ENCODE peak calls at places on chromosomes 13 and 19, in ten cellular contexts. N is uterus, V is K562, O is body of pancreas, K is RWPE1, B is GM12864, P is heart right ventricle, T is keratinocyte, H is AG10803, W is psoas muscle. E is an unnamed sample.

GRCh38 chr19:18588611-18589379 is at the start of gene REX1BD:
- DNase-seq in N (peak), V (peak), O (peak), K (peak), B (peak), P (peak), T (no peak), H (peak), W (peak), E (peak)

GRCh38 chr19:11737964-11738745 is 591 bp downstream of the ZNF823 start:
- DNase-seq in N (peak), V (peak), O (peak), K (no peak), B (no peak), P (peak), T (no peak), H (peak), W (peak), E (peak)

GRCh38 chr13:110173247-110173818 is 133.6 kb downstream of the COL4A1 start:
- DNase-seq in N (no peak), V (no peak), O (no peak), K (peak), B (no peak), P (no peak), T (no peak), H (no peak), W (no peak), E (peak)

GRCh38 chr19:1651061-1651547 is 1.3 kb downstream of the TCF3 start:
- DNase-seq in N (no peak), V (no peak), O (no peak), K (peak), B (peak), P (no peak), T (no peak), H (peak), W (no peak), E (no peak)

GRCh38 chr13:20658451-20658850 is 45.0 kb upstream of the IL17D start:
- DNase-seq in N (no peak), V (no peak), O (no peak), K (no peak), B (no peak), P (no peak), T (no peak), H (no peak), W (no peak), E (no peak)

GRCh38 chr13:49690133-49690989 is 925 bp downstream of the EBPL start:
- DNase-seq in N (peak), V (peak), O (peak), K (no peak), B (no peak), P (no peak), T (no peak), H (no peak), W (no peak), E (peak)

GRCh38 chr13:35760678-35761308 is 284.3 kb upstream of the MAB21L1 start:
- DNase-seq in N (no peak), V (no peak), O (no peak), K (no peak), B (no peak), P (no peak), T (no peak), H (no peak), W (no peak), E (no peak)

GRCh38 chr19:4140237-4140711 is 13.2 kb upstream of the CREB3L3 start:
- DNase-seq in N (no peak), V (peak), O (peak), K (peak), B (no peak), P (no peak), T (no peak), H (peak), W (no peak), E (peak)

GRCh38 chr13:49439609-49440008 is 4.3 kb downstream of the CAB39L start:
- DNase-seq in N (no peak), V (no peak), O (no peak), K (no peak), B (no peak), P (no peak), T (no peak), H (no peak), W (no peak), E (no peak)

GRCh38 chr13:99721606-99722384 is 220.5 kb downstream of the TM9SF2 start:
- DNase-seq in N (no peak), V (no peak), O (no peak), K (no peak), B (no peak), P (no peak), T (no peak), H (no peak), W (no peak), E (no peak)

GRCh38 chr13:48567521-48568331 is 34.8 kb upstream of the RCBTB2 start:
- DNase-seq in N (no peak), V (no peak), O (peak), K (no peak), B (no peak), P (peak), T (no peak), H (peak), W (no peak), E (no peak)

GRCh38 chr13:21326155-21327030 is 132.7 kb downstream of the ZDHHC20 start:
- DNase-seq in N (peak), V (no peak), O (no peak), K (peak), B (no peak), P (no peak), T (no peak), H (peak), W (no peak), E (no peak)

GRCh38 chr13:112747256-112747655 is 57.4 kb downstream of the ATP11A start:
- DNase-seq in N (no peak), V (no peak), O (peak), K (no peak), B (no peak), P (no peak), T (no peak), H (no peak), W (no peak), E (no peak)

GRCh38 chr13:35565273-35565672 is 88.8 kb upstream of the MAB21L1 start:
- DNase-seq in N (no peak), V (no peak), O (no peak), K (no peak), B (no peak), P (no peak), T (no peak), H (no peak), W (no peak), E (no peak)

GRCh38 chr13:59088716-59089115 is 1075.0 kb downstream of the DIAPH3 start:
- DNase-seq in N (no peak), V (no peak), O (no peak), K (no peak), B (no peak), P (no peak), T (no peak), H (no peak), W (no peak), E (peak)

GRCh38 chr19:10289167-10289835 is 451 bp upstream of the ICAM5 start:
- DNase-seq in N (no peak), V (peak), O (no peak), K (peak), B (peak), P (no peak), T (no peak), H (peak), W (peak), E (peak)

GRCh38 chr19:17005000-17005399 is 21.6 kb downstream of the CPAMD8 start:
- DNase-seq in N (no peak), V (no peak), O (no peak), K (no peak), B (no peak), P (no peak), T (no peak), H (no peak), W (no peak), E (no peak)
- TF ChIP-seq CTCF in N (no peak), V (peak), O (no peak), K (no peak), B (peak), P (no peak), T (no peak), H (no peak), W (no peak), E (peak)

GRCh38 chr19:46802152-46802551 is 13.8 kb upstream of the SLC1A5 start:
- DNase-seq in N (no peak), V (no peak), O (no peak), K (no peak), B (no peak), P (no peak), T (no peak), H (no peak), W (no peak), E (no peak)
- TF ChIP-seq CTCF in N (no peak), V (no peak), O (no peak), K (no peak), B (no peak), P (no peak), T (no peak), H (no peak), W (no peak), E (no peak)

GRCh38 chr13:31591834-31592233 is 147.5 kb upstream of the RXFP2 start:
- DNase-seq in N (no peak), V (no peak), O (no peak), K (no peak), B (no peak), P (no peak), T (no peak), H (no peak), W (no peak), E (no peak)

GRCh38 chr13:31598990-31599389 is 140.3 kb upstream of the RXFP2 start:
- DNase-seq in N (no peak), V (no peak), O (no peak), K (no peak), B (no peak), P (no peak), T (no peak), H (no peak), W (no peak), E (no peak)

GRCh38 chr13:31588923-31589322 is 150.4 kb upstream of the RXFP2 start:
- DNase-seq in N (no peak), V (no peak), O (no peak), K (no peak), B (no peak), P (no peak), T (no peak), H (no peak), W (no peak), E (no peak)

GRCh38 chr13:31595568-31595967 is 143.8 kb upstream of the RXFP2 start:
- DNase-seq in N (no peak), V (no peak), O (no peak), K (no peak), B (no peak), P (peak), T (no peak), H (peak), W (no peak), E (no peak)

GRCh38 chr13:31594056-31594455 is 145.3 kb upstream of the RXFP2 start:
- DNase-seq in N (no peak), V (no peak), O (no peak), K (no peak), B (no peak), P (no peak), T (no peak), H (no peak), W (no peak), E (no peak)
- TF ChIP-seq CTCF in N (no peak), V (no peak), O (no peak), K (no peak), B (no peak), P (no peak), T (no peak), H (no peak), W (no peak), E (no peak)

DNA sequence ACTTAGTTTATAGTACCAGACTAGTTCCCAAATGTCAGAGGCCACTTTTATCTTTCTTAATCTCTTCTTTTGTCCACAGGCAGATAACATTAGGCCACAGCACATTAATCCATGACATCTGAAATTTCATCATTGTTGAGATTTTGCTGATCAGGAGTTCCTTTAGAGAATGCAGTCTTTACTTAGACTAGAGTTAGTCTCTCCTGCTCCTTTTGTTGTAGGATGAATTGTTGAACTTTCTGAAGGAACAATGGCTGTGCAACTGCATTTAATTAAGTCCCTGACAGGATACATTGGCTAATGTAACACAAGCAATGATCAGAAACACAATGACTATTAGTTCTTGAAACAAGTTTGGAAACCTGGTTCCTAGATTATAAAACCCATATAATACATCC is 266.3 kb downstream of the PCDH20 start:
- DNase-seq in N (no peak), V (no peak), O (no peak), K (no peak), B (no peak), P (no peak), T (no peak), H (no peak), W (no peak), E (no peak)
- TF ChIP-seq CTCF in N (no peak), V (no peak), O (no peak), K (no peak), B (no peak), P (no peak), T (no peak), H (no peak), W (no peak), E (no peak)

DNA sequence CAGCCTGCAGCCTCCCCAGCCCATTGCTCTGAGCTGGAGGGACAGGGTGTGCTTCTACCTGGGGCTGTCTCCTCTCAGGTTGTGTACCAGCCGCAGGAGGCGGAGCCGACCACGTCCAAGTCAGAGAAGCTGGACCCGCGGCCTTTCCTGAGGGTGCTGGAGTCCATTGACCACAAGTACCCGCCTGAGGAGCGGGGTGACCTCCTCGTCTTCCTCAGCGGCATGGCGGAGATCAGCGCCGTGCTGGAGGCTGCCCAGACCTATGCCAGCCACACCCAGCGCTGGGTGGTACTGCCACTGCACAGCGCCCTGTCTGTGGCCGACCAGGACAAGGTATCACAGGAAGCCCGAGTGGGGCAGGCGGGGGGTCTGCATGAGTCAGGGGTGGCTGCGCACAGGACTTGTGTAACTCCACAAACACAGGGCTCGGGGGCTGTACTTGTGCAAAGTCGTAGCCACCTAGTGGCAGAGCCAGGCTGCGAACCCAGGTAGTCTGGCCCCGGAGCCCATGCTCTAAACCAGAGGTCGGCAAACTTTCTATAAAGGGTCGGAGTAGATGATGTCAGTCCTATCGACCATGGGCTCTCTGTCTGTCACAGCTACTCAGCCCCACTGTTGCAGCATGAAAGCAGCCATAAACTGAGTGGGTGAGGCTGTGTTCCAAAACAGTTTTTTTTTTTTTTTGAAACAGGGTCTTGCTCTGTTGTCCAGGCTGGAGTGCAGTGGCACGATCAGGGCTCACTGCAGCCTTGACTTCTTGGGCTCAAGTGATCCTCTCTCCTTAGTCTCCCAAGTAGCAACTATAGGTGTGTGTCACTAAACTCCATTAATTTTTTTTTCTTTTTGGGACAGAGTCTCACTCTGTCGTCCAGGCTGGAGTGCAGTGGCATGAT is 8.9 kb downstream of the DHX34 start:
- DNase-seq in N (no peak), V (no peak), O (no peak), K (no peak), B (no peak), P (no peak), T (no peak), H (no peak), W (no peak), E (no peak)
- TF ChIP-seq CTCF in N (no peak), V (peak), O (no peak), K (no peak), B (peak), P (no peak), T (no peak), H (peak), W (no peak), E (peak)

DNA sequence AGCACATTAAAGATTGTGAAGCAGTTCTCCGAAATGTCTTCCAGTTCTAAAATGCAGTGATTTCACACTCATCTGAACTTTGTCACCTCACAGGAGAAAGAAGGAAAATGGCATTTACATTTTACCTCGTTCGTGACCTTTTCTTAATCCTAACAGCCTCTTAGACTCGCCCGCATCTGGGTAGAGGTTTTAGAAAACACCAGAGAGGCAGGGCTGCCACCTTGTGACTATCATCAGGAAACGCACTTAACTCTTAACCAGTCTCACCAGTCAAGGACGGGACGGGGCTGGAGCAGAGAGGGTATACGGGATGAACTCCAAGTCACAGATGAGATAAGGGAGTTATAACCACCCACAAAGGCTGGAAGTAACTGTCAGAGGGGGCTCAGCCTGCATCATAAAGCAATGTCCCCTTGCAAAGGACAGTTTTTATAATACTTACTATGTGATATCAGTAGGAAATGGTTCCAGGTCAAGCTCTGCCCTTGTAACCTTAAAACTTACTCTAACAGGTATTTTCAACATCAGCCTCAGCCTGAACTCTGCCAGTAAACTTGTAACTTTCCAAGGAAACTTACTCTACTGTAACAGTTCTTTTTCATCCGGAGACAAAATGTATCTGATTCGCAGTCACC is 8.6 kb upstream of the CEACAM6 start:
- DNase-seq in N (no peak), V (peak), O (peak), K (peak), B (peak), P (peak), T (no peak), H (peak), W (no peak), E (peak)
- TF ChIP-seq CTCF in N (no peak), V (peak), O (peak), K (peak), B (peak), P (peak), T (peak), H (peak), W (peak), E (peak)